ENCODE peak calls at places on chromosomes 12 and 14, in four cellular contexts. One of them, this sample, is unnamed.

GRCh38 chr12:130716918-130717306 is 813 bp upstream of the RIMBP2 start:
- DNase-seq in choroid plexus epithelial cell: no peak
- DNase-seq in prostate gland: no peak
- DNase-seq in iris pigment epithelial cell: no peak
- DNase-seq in this sample: no peak

GRCh38 chr12:125079943-125080645 is 14.9 kb downstream of the AACS start:
- DNase-seq in choroid plexus epithelial cell: peak
- DNase-seq in prostate gland: no peak
- DNase-seq in iris pigment epithelial cell: peak
- DNase-seq in this sample: peak

GRCh38 chr14:94481468-94482131 is 5.6 kb upstream of the SERPINA9 start:
- DNase-seq in choroid plexus epithelial cell: no peak
- DNase-seq in prostate gland: no peak
- DNase-seq in iris pigment epithelial cell: peak
- DNase-seq in this sample: peak

GRCh38 chr14:38074091-38074490 is 133.6 kb upstream of the SSTR1 start:
- DNase-seq in choroid plexus epithelial cell: no peak
- DNase-seq in prostate gland: no peak
- DNase-seq in iris pigment epithelial cell: no peak
- DNase-seq in this sample: no peak

GRCh38 chr12:23217158-23217557 is 592.2 kb downstream of the ETNK1 start:
- DNase-seq in choroid plexus epithelial cell: no peak
- DNase-seq in prostate gland: no peak
- DNase-seq in iris pigment epithelial cell: no peak
- DNase-seq in this sample: no peak

GRCh38 chr14:45680531-45680930 is 427.5 kb upstream of the MIS18BP1 start:
- DNase-seq in choroid plexus epithelial cell: no peak
- DNase-seq in prostate gland: no peak
- DNase-seq in iris pigment epithelial cell: no peak
- DNase-seq in this sample: no peak

GRCh38 chr12:76030378-76031080 is 1.0 kb downstream of the PHLDA1 start:
- DNase-seq in choroid plexus epithelial cell: peak
- DNase-seq in prostate gland: peak
- DNase-seq in iris pigment epithelial cell: peak
- DNase-seq in this sample: peak

GRCh38 chr12:105256921-105257320 is 20.9 kb upstream of the APPL2 start:
- DNase-seq in choroid plexus epithelial cell: peak
- DNase-seq in prostate gland: no peak
- DNase-seq in iris pigment epithelial cell: peak
- DNase-seq in this sample: peak

GRCh38 chr14:51488569-51489220 is 163.0 kb upstream of the FRMD6 start:
- DNase-seq in choroid plexus epithelial cell: no peak
- DNase-seq in prostate gland: peak
- DNase-seq in iris pigment epithelial cell: peak
- DNase-seq in this sample: no peak

GRCh38 chr12:109134186-109134917 is 18.0 kb downstream of the ACACB start:
- DNase-seq in choroid plexus epithelial cell: peak
- DNase-seq in prostate gland: no peak
- DNase-seq in iris pigment epithelial cell: peak
- DNase-seq in this sample: peak

GRCh38 chr14:23095196-23096108 is at the start of gene C14orf119:
- DNase-seq in choroid plexus epithelial cell: peak
- DNase-seq in prostate gland: peak
- DNase-seq in iris pigment epithelial cell: peak
- DNase-seq in this sample: peak

GRCh38 chr12:111359914-111360276 is 9.0 kb downstream of the PHETA1 start:
- DNase-seq in choroid plexus epithelial cell: no peak
- DNase-seq in prostate gland: no peak
- DNase-seq in iris pigment epithelial cell: no peak
- DNase-seq in this sample: no peak

GRCh38 chr12:30437616-30438015 is 258.1 kb downstream of the IPO8 start:
- DNase-seq in choroid plexus epithelial cell: no peak
- DNase-seq in prostate gland: no peak
- DNase-seq in iris pigment epithelial cell: no peak
- DNase-seq in this sample: peak

GRCh38 chr14:63308723-63309317 is 9.9 kb downstream of the GPHB5 start:
- DNase-seq in choroid plexus epithelial cell: peak
- DNase-seq in prostate gland: no peak
- DNase-seq in iris pigment epithelial cell: peak
- DNase-seq in this sample: peak

GRCh38 chr14:51626185-51626584 is 25.5 kb upstream of the FRMD6 start:
- DNase-seq in choroid plexus epithelial cell: no peak
- DNase-seq in prostate gland: no peak
- DNase-seq in iris pigment epithelial cell: no peak
- DNase-seq in this sample: no peak

GRCh38 chr14:95018845-95019244 is 138.5 kb downstream of the DICER1 start:
- DNase-seq in choroid plexus epithelial cell: no peak
- DNase-seq in prostate gland: no peak
- DNase-seq in iris pigment epithelial cell: no peak
- DNase-seq in this sample: peak

GRCh38 chr12:110577717-110578521 is 5.2 kb downstream of the PPTC7 start:
- DNase-seq in choroid plexus epithelial cell: peak
- DNase-seq in prostate gland: no peak
- DNase-seq in iris pigment epithelial cell: peak
- DNase-seq in this sample: peak

GRCh38 chr12:118377891-118378470 is 1.6 kb downstream of the SUDS3 start:
- DNase-seq in choroid plexus epithelial cell: peak
- DNase-seq in prostate gland: peak
- DNase-seq in iris pigment epithelial cell: peak
- DNase-seq in this sample: peak

GRCh38 chr14:96574633-96575191 is 72.5 kb downstream of the PAPOLA start:
- DNase-seq in choroid plexus epithelial cell: peak
- DNase-seq in prostate gland: peak
- DNase-seq in iris pigment epithelial cell: peak
- DNase-seq in this sample: peak

GRCh38 chr12:102769323-102769916 is 147.6 kb downstream of the PAH start:
- DNase-seq in choroid plexus epithelial cell: peak
- DNase-seq in prostate gland: peak
- DNase-seq in iris pigment epithelial cell: peak
- DNase-seq in this sample: peak

GRCh38 chr12:49403887-49404517 is 36.7 kb downstream of the SPATS2 start:
- DNase-seq in choroid plexus epithelial cell: no peak
- DNase-seq in prostate gland: peak
- DNase-seq in iris pigment epithelial cell: no peak
- DNase-seq in this sample: no peak

GRCh38 chr12:75564398-75564797 is 53.0 kb upstream of the KRR1 start:
- DNase-seq in choroid plexus epithelial cell: no peak
- DNase-seq in prostate gland: no peak
- DNase-seq in iris pigment epithelial cell: no peak
- DNase-seq in this sample: peak

GRCh38 chr12:121038861-121039654 is at the start of gene OASL:
- DNase-seq in choroid plexus epithelial cell: peak
- DNase-seq in prostate gland: no peak
- DNase-seq in iris pigment epithelial cell: peak
- DNase-seq in this sample: peak

GRCh38 chr12:76219806-76220205 is 128.4 kb downstream of the BBS10 start:
- DNase-seq in choroid plexus epithelial cell: no peak
- DNase-seq in prostate gland: no peak
- DNase-seq in iris pigment epithelial cell: peak
- DNase-seq in this sample: no peak

GRCh38 chr12:107277850-107278249 is 184.5 kb upstream of the CRY1 start:
- DNase-seq in choroid plexus epithelial cell: peak
- DNase-seq in prostate gland: no peak
- DNase-seq in iris pigment epithelial cell: peak
- DNase-seq in this sample: peak

GRCh38 chr14:21978184-21978998 is 304.8 kb upstream of the OR4E1 start:
- DNase-seq in choroid plexus epithelial cell: peak
- DNase-seq in prostate gland: no peak
- DNase-seq in iris pigment epithelial cell: peak
- DNase-seq in this sample: peak

GRCh38 chr12:50647031-50647430 is 116.9 kb upstream of the ATF1 start:
- DNase-seq in choroid plexus epithelial cell: no peak
- DNase-seq in prostate gland: no peak
- DNase-seq in iris pigment epithelial cell: no peak
- DNase-seq in this sample: no peak

GRCh38 chr12:48121522-48121921 is 2.4 kb downstream of the PFKM start:
- DNase-seq in choroid plexus epithelial cell: no peak
- DNase-seq in prostate gland: no peak
- DNase-seq in iris pigment epithelial cell: no peak
- DNase-seq in this sample: no peak